ENCODE peak calls at places on chromosomes 5 and 9, in five cellular contexts. One of them, this sample, is unnamed.

GRCh38 chr5:177133845-177134652 is 476 bp downstream of the NSD1 start:
- DNase-seq in upper lobe of right lung: peak
- DNase-seq in endothelial cell: peak
- DNase-seq in lung: peak
- DNase-seq in AG10803: peak
- DNase-seq in this sample: peak

GRCh38 chr9:91842358-91842757 is 107.7 kb downstream of the ROR2 start:
- DNase-seq in upper lobe of right lung: no peak
- DNase-seq in endothelial cell: no peak
- DNase-seq in lung: no peak
- DNase-seq in AG10803: no peak
- DNase-seq in this sample: no peak

GRCh38 chr9:132894857-132895846 is 16.5 kb downstream of the SPACA9 start:
- DNase-seq in upper lobe of right lung: no peak
- DNase-seq in endothelial cell: no peak
- DNase-seq in lung: no peak
- DNase-seq in AG10803: no peak
- DNase-seq in this sample: no peak

GRCh38 chr9:12718482-12719026 is 25.4 kb downstream of the TYRP1 start:
- DNase-seq in upper lobe of right lung: no peak
- DNase-seq in endothelial cell: peak
- DNase-seq in lung: no peak
- DNase-seq in AG10803: peak
- DNase-seq in this sample: peak

GRCh38 chr5:172002310-172002709 is 4.1 kb downstream of the FBXW11 start:
- DNase-seq in upper lobe of right lung: no peak
- DNase-seq in endothelial cell: no peak
- DNase-seq in lung: no peak
- DNase-seq in AG10803: peak
- DNase-seq in this sample: no peak

GRCh38 chr5:1012900-1013237 is 4.3 kb downstream of the NKD2 start:
- DNase-seq in upper lobe of right lung: no peak
- DNase-seq in endothelial cell: no peak
- DNase-seq in lung: no peak
- DNase-seq in AG10803: no peak
- DNase-seq in this sample: no peak

GRCh38 chr5:91787718-91788117 is 404.6 kb upstream of the ARRDC3 start:
- DNase-seq in upper lobe of right lung: no peak
- DNase-seq in endothelial cell: no peak
- DNase-seq in lung: no peak
- DNase-seq in AG10803: no peak
- DNase-seq in this sample: no peak

GRCh38 chr5:172005708-172006377 is 595 bp downstream of the FBXW11 start:
- DNase-seq in upper lobe of right lung: peak
- DNase-seq in endothelial cell: peak
- DNase-seq in lung: peak
- DNase-seq in AG10803: peak
- DNase-seq in this sample: peak

GRCh38 chr5:395921-396714 is 46.9 kb upstream of the EXOC3 start:
- DNase-seq in upper lobe of right lung: peak
- DNase-seq in endothelial cell: no peak
- DNase-seq in lung: no peak
- DNase-seq in AG10803: no peak
- DNase-seq in this sample: no peak

GRCh38 chr9:42388146-42388690 is 204.8 kb downstream of the SPATA31A6 start:
- DNase-seq in upper lobe of right lung: no peak
- DNase-seq in endothelial cell: no peak
- DNase-seq in lung: no peak
- DNase-seq in AG10803: no peak
- DNase-seq in this sample: no peak

GRCh38 chr9:78786794-78787193 is 489.9 kb downstream of the PSAT1 start:
- DNase-seq in upper lobe of right lung: no peak
- DNase-seq in endothelial cell: no peak
- DNase-seq in lung: no peak
- DNase-seq in AG10803: peak
- DNase-seq in this sample: no peak

GRCh38 chr5:111635151-111635945 is 121.6 kb downstream of the NREP start:
- DNase-seq in upper lobe of right lung: no peak
- DNase-seq in endothelial cell: no peak
- DNase-seq in lung: no peak
- DNase-seq in AG10803: no peak
- DNase-seq in this sample: no peak

GRCh38 chr9:137892424-137893191 is 15.0 kb downstream of the CACNA1B start:
- DNase-seq in upper lobe of right lung: peak
- DNase-seq in endothelial cell: no peak
- DNase-seq in lung: no peak
- DNase-seq in AG10803: no peak
- DNase-seq in this sample: no peak

GRCh38 chr5:130077007-130077406 is 172.7 kb downstream of the CHSY3 start:
- DNase-seq in upper lobe of right lung: no peak
- DNase-seq in endothelial cell: no peak
- DNase-seq in lung: no peak
- DNase-seq in AG10803: no peak
- DNase-seq in this sample: no peak

GRCh38 chr9:88220652-88221051 is 82.4 kb upstream of the SPATA31C2 start:
- DNase-seq in upper lobe of right lung: no peak
- DNase-seq in endothelial cell: no peak
- DNase-seq in lung: no peak
- DNase-seq in AG10803: no peak
- DNase-seq in this sample: no peak

GRCh38 chr9:78927099-78927940 is 630.4 kb downstream of the PSAT1 start:
- DNase-seq in upper lobe of right lung: no peak
- DNase-seq in endothelial cell: no peak
- DNase-seq in lung: no peak
- DNase-seq in AG10803: no peak
- DNase-seq in this sample: no peak

GRCh38 chr9:133063500-133064231 is 1.9 kb downstream of the CEL start:
- DNase-seq in upper lobe of right lung: no peak
- DNase-seq in endothelial cell: no peak
- DNase-seq in lung: no peak
- DNase-seq in AG10803: no peak
- DNase-seq in this sample: no peak

GRCh38 chr9:135088348-135088978 is 995 bp downstream of the OLFM1 start:
- DNase-seq in upper lobe of right lung: no peak
- DNase-seq in endothelial cell: no peak
- DNase-seq in lung: no peak
- DNase-seq in AG10803: no peak
- DNase-seq in this sample: no peak

GRCh38 chr5:67383451-67383850 is 186.9 kb upstream of the CD180 start:
- DNase-seq in upper lobe of right lung: no peak
- DNase-seq in endothelial cell: no peak
- DNase-seq in lung: no peak
- DNase-seq in AG10803: no peak
- DNase-seq in this sample: no peak

GRCh38 chr5:142422426-142422825 is 97.6 kb upstream of the SPRY4 start:
- DNase-seq in upper lobe of right lung: no peak
- DNase-seq in endothelial cell: no peak
- DNase-seq in lung: no peak
- DNase-seq in AG10803: peak
- DNase-seq in this sample: no peak

GRCh38 chr5:141866111-141866510 is 12.1 kb downstream of the PCDH1 start:
- DNase-seq in upper lobe of right lung: peak
- DNase-seq in endothelial cell: no peak
- DNase-seq in lung: peak
- DNase-seq in AG10803: no peak
- DNase-seq in this sample: no peak

GRCh38 chr9:99085949-99086948 is 18.7 kb upstream of the TGFBR1 start:
- DNase-seq in upper lobe of right lung: no peak
- DNase-seq in endothelial cell: no peak
- DNase-seq in lung: no peak
- DNase-seq in AG10803: peak
- DNase-seq in this sample: no peak

GRCh38 chr5:115439042-115439441 is 105.5 kb downstream of the FEM1C start:
- DNase-seq in upper lobe of right lung: no peak
- DNase-seq in endothelial cell: no peak
- DNase-seq in lung: no peak
- DNase-seq in AG10803: peak
- DNase-seq in this sample: no peak

GRCh38 chr5:173527671-173528070 is 88.8 kb downstream of the BOD1 start:
- DNase-seq in upper lobe of right lung: no peak
- DNase-seq in endothelial cell: no peak
- DNase-seq in lung: no peak
- DNase-seq in AG10803: no peak
- DNase-seq in this sample: no peak

GRCh38 chr5:55004728-55005127 is 19.3 kb upstream of the GZMK start:
- DNase-seq in upper lobe of right lung: no peak
- DNase-seq in endothelial cell: no peak
- DNase-seq in lung: no peak
- DNase-seq in AG10803: peak
- DNase-seq in this sample: no peak

GRCh38 chr5:95591490-95591901 is 28.4 kb upstream of the GPR150 start:
- DNase-seq in upper lobe of right lung: no peak
- DNase-seq in endothelial cell: no peak
- DNase-seq in lung: no peak
- DNase-seq in AG10803: peak
- DNase-seq in this sample: no peak

GRCh38 chr9:92426501-92426900 is 2.2 kb upstream of the OMD start:
- DNase-seq in upper lobe of right lung: no peak
- DNase-seq in endothelial cell: no peak
- DNase-seq in lung: no peak
- DNase-seq in AG10803: no peak
- DNase-seq in this sample: no peak

GRCh38 chr9:136409557-136410455 is 608 bp downstream of the ENTR1 start:
- DNase-seq in upper lobe of right lung: peak
- DNase-seq in endothelial cell: peak
- DNase-seq in lung: no peak
- DNase-seq in AG10803: peak
- DNase-seq in this sample: peak

GRCh38 chr5:51829226-51829625 is 446.0 kb downstream of the ISL1 start:
- DNase-seq in upper lobe of right lung: no peak
- DNase-seq in endothelial cell: no peak
- DNase-seq in lung: no peak
- DNase-seq in AG10803: no peak
- DNase-seq in this sample: no peak

DNA sequence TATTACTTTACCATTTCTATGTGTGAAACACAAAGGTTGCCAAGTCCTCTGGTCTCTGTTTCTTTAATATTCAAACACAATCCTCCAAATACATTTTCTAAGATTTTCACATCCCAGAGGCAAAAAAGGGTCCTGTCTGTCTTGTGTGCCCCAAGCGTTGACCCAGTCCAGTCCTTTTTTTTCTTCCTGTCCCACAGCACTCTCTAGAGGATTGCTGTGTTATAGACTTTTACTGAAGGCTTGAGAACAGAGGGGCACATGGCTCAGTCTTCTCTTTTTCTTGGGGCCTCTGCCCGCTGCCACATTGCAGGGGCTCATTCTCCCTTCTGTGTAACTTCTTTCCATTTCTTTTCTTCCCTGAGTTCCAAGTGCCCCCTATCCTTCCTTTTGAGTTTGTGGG is 78.6 kb upstream of the SLC28A3 start:
- DNase-seq in upper lobe of right lung: no peak
- DNase-seq in endothelial cell: no peak
- DNase-seq in lung: no peak
- DNase-seq in AG10803: no peak
- DNase-seq in this sample: no peak
- TF ChIP-seq CTCF in upper lobe of right lung: no peak
- TF ChIP-seq CTCF in endothelial cell: no peak
- TF ChIP-seq CTCF in lung: no peak
- TF ChIP-seq CTCF in AG10803: peak
- TF ChIP-seq CTCF in this sample: peak

DNA sequence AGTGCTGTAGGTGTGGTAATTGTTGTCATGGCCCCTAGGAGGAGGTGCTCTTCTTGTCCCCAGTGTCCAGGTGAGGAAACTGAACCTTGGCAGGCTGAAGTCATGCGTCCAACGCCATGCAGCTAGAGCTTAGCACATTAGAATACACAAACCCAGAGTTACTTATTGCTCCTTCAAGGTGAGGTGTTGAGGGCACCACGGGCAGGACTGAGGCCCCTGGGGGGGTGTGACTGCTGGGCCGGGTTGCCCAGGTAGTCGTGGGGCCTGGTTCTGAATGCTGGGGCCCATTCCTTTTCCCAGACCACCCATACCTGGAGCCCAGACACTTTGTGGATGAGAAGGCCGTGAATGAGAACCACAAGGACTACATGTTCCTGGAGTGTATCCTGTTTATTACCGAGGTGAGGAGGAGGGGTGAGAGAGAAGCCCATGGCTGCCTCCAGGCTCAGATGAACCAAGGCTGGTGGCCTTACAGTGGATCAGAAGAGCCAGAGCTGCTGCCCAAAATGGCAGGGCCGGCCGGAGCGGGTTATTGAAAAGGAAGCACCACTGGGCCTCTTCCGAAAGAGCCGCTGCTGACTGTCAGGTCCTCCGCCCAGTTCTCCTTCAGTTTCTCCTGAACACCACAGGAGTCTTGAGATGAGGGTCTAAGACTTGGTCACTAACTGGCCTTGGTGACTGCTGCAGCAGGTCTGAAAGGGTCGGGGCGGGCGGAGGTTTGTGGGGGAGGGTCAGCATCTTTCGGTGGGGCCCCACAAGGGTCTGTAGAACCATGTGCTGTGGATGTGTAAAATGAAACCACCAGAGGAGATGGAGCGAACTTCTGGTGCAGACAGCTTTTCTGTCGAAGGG is 26.3 kb downstream of the PTPA start:
- DNase-seq in upper lobe of right lung: no peak
- DNase-seq in endothelial cell: no peak
- DNase-seq in lung: no peak
- DNase-seq in AG10803: no peak
- DNase-seq in this sample: no peak
- TF ChIP-seq CTCF in upper lobe of right lung: no peak
- TF ChIP-seq CTCF in endothelial cell: no peak
- TF ChIP-seq CTCF in lung: no peak
- TF ChIP-seq CTCF in AG10803: no peak
- TF ChIP-seq CTCF in this sample: no peak

GRCh38 chr5:80346055-80346454 is 26.3 kb downstream of the SPZ1 start:
- DNase-seq in upper lobe of right lung: no peak
- DNase-seq in endothelial cell: peak
- DNase-seq in lung: no peak
- DNase-seq in AG10803: no peak
- DNase-seq in this sample: peak
- TF ChIP-seq CTCF in upper lobe of right lung: peak
- TF ChIP-seq CTCF in endothelial cell: peak
- TF ChIP-seq CTCF in lung: no peak
- TF ChIP-seq CTCF in AG10803: peak
- TF ChIP-seq CTCF in this sample: peak

DNA sequence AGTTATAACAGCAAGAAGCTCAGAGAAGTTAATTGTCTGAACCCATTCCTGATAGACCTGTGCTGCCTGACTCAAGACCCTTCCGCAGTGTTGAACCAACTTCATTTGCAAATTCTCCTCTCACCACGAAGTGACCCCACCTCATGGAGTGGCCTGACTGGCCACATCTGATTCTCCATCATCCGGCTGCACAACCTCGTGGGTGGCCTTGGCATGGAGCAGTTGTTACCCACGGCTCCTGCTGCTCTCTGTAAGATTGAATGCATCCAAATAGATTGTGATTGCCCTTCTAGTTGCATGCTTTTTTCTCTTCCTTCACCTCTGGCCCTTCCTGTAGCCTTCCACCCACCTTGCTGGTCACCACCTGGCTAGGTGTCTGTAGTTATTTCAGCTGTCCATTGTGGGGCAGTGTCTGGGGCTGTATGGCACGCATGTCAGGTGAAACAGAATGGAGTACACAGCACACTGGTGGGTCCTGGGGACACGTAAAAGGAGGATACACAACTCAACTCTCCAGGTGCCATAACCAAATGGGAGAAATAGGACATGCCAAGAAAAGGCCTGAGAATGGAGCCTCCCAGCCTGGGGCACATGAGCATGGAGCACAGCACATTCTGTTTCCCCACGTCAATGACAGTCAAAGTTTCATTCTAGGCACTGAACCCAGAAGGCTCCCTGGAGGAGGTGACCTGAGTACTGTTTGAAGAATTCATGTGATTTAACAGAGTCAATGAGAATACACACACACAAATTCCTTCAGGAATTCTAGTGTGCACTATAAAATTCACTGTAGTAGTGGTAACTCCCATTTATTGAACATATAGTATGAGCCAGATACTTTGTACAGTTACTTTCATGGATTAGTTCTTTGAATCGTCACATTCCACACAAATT is 70.5 kb upstream of the PTCH1 start:
- DNase-seq in upper lobe of right lung: no peak
- DNase-seq in endothelial cell: no peak
- DNase-seq in lung: no peak
- DNase-seq in AG10803: no peak
- DNase-seq in this sample: no peak
- TF ChIP-seq CTCF in upper lobe of right lung: no peak
- TF ChIP-seq CTCF in endothelial cell: no peak
- TF ChIP-seq CTCF in lung: no peak
- TF ChIP-seq CTCF in AG10803: no peak
- TF ChIP-seq CTCF in this sample: no peak